ENCODE peak calls at places on chromosomes 7 and 10, in six cellular contexts. L, A, Y, U, R and F are unnamed samples.

GRCh38 chr10:60684091-60684490 is 94.2 kb upstream of the CDK1 start:
- DNase-seq in L (no peak), A (no peak), Y (no peak), U (no peak), R (no peak), F (no peak)

GRCh38 chr10:25758041-25758457 is 176.0 kb upstream of the MYO3A start:
- DNase-seq in L (peak; percentile 8), A (peak; percentile 43), Y (no peak), U (peak; percentile 84), R (no peak), F (no peak)

GRCh38 chr10:14500172-14500765 is 169.5 kb upstream of the FRMD4A start:
- DNase-seq in L (peak; percentile 4), A (no peak), Y (no peak), U (no peak), R (no peak), F (no peak)

GRCh38 chr7:25665903-25666670 is 437.8 kb upstream of the NPVF start:
- DNase-seq in L (no peak), A (no peak), Y (no peak), U (no peak), R (no peak), F (no peak)

GRCh38 chr7:32890010-32890552 is 1.5 kb downstream of the KBTBD2 start:
- DNase-seq in L (peak; percentile 34), A (peak; percentile 11), Y (no peak), U (no peak), R (no peak), F (no peak)

GRCh38 chr10:84365339-84365881 is 37.0 kb downstream of the CCSER2 start:
- DNase-seq in L (no peak), A (no peak), Y (no peak), U (no peak), R (no peak), F (no peak)

GRCh38 chr10:5776881-5777197 is 36.4 kb downstream of the GDI2 start:
- DNase-seq in L (peak; percentile 48), A (no peak), Y (no peak), U (no peak), R (no peak), F (no peak)

GRCh38 chr7:132081686-132082085 is 494.6 kb downstream of the PLXNA4 start:
- DNase-seq in L (no peak), A (no peak), Y (no peak), U (no peak), R (no peak), F (no peak)

GRCh38 chr7:85023066-85023687 is 163.7 kb downstream of the SEMA3D start:
- DNase-seq in L (peak; percentile 57), A (no peak), Y (no peak), U (peak; percentile 74), R (no peak), F (no peak)